ENCODE peak calls at places on chromosomes 2 and 18, in six cellular contexts. C is K562, X is HepG2, U is H1, W is SK-N-SH, P is GM12878. F is an unnamed sample.

GRCh38 chr2:118982039-118982438 is 40.0 kb downstream of the MARCO start:
- DNase-seq in X (no peak), W (no peak), C (no peak), U (no peak), P (no peak), F (no peak)

GRCh38 chr2:152019732-152020131 is 79.1 kb downstream of the CACNB4 start:
- DNase-seq in X (no peak), P (no peak), C (no peak), U (no peak), W (no peak), F (no peak)

GRCh38 chr2:202624133-202624532 is 10.6 kb upstream of the FAM117B start:
- DNase-seq in C (no peak), P (no peak), U (no peak), W (no peak), X (no peak), F (no peak)

GRCh38 chr18:22286576-22286975 is 117.2 kb downstream of the GATA6 start:
- DNase-seq in X (no peak), W (no peak), U (no peak), C (no peak), P (no peak), F (no peak)

GRCh38 chr2:190698895-190699294 is 50.0 kb downstream of the NAB1 start:
- DNase-seq in W (no peak), C (no peak), U (no peak), X (peak; percentile 14), P (no peak), F (no peak)

GRCh38 chr2:29700560-29700959 is 220.8 kb downstream of the ALK start:
- DNase-seq in X (no peak), W (no peak), P (no peak), U (no peak), C (no peak), F (no peak)

GRCh38 chr2:170371231-170371630 is 193.3 kb downstream of the MYO3B start:
- DNase-seq in X (no peak), W (no peak), P (no peak), U (no peak), C (no peak), F (no peak)

GRCh38 chr2:43224131-43224570 is 2.3 kb downstream of the ZFP36L2 start:
- DNase-seq in U (peak; percentile 81), P (no peak), W (peak; percentile 70), C (no peak), X (peak; percentile 71), F (no peak)

GRCh38 chr18:68735498-68736343 is 20.8 kb upstream of the TMX3 start:
- DNase-seq in W (peak; percentile 58), C (peak; percentile 23), U (no peak), P (no peak), X (peak; percentile 28), F (peak; percentile 11)

GRCh38 chr2:129892360-129892759 is 87.1 kb upstream of the RAB6C start:
- DNase-seq in U (no peak), C (no peak), W (no peak), X (no peak), P (no peak), F (no peak)

GRCh38 chr2:219299372-219299760 is 9.8 kb downstream of the PTPRN start:
- DNase-seq in W (no peak), X (no peak), C (no peak), P (no peak), U (no peak), F (no peak)

GRCh38 chr2:9336209-9336533 is 87.2 kb downstream of the ITGB1BP1 start:
- DNase-seq in W (peak; percentile 72), P (peak; percentile 4), C (peak; percentile 25), U (no peak), X (peak; percentile 93), F (no peak)

GRCh38 chr2:215848679-215849078 is 164.7 kb downstream of the MREG start:
- DNase-seq in P (no peak), W (no peak), U (no peak), X (no peak), C (no peak), F (no peak)

GRCh38 chr2:150476213-150476740 is 11.2 kb downstream of the RND3 start:
- DNase-seq in P (no peak), X (no peak), C (no peak), U (no peak), W (no peak), F (no peak)

GRCh38 chr2:16664052-16664731 is 1.4 kb downstream of the CYRIA start:
- DNase-seq in P (no peak), U (no peak), C (no peak), X (no peak), W (peak; percentile 77), F (peak; percentile 34)

GRCh38 chr2:190415794-190416729 is 7.9 kb downstream of the MFSD6 start:
- DNase-seq in X (no peak), P (no peak), C (no peak), W (peak; percentile 25), U (no peak), F (no peak)

GRCh38 chr2:205972113-205972512 is 113.9 kb downstream of the INO80D start:
- DNase-seq in W (no peak), C (no peak), P (no peak), X (peak; percentile 49), U (no peak), F (no peak)

GRCh38 chr2:62176771-62177170 is 19.1 kb upstream of the B3GNT2 start:
- DNase-seq in X (no peak), P (no peak), U (no peak), W (no peak), C (peak; percentile 54), F (no peak)

GRCh38 chr2:39265315-39265714 is 21.5 kb upstream of the CDKL4 start:
- DNase-seq in C (no peak), X (no peak), P (no peak), W (no peak), U (no peak), F (no peak)

GRCh38 chr18:34158881-34159690 is 65.6 kb downstream of the NOL4 start:
- DNase-seq in X (peak; percentile 2), U (peak; percentile 85), P (no peak), C (no peak), W (peak; percentile 87), F (no peak)

GRCh38 chr2:177467646-177468045 is 75.1 kb downstream of the AGPS start:
- DNase-seq in C (no peak), W (no peak), U (no peak), P (no peak), X (no peak), F (no peak)

GRCh38 chr2:186784930-186785329 is 64.0 kb downstream of the ZSWIM2 start:
- DNase-seq in P (no peak), W (no peak), X (no peak), U (no peak), C (no peak), F (no peak)

GRCh38 chr2:67571785-67572718 is 174.9 kb downstream of the ETAA1 start:
- DNase-seq in W (no peak), X (no peak), P (no peak), U (no peak), C (no peak), F (peak; percentile 44)

GRCh38 chr2:85183481-85183880 is 50.3 kb downstream of the TCF7L1 start:
- DNase-seq in C (no peak), W (no peak), U (no peak), P (no peak), X (no peak), F (no peak)

DNA sequence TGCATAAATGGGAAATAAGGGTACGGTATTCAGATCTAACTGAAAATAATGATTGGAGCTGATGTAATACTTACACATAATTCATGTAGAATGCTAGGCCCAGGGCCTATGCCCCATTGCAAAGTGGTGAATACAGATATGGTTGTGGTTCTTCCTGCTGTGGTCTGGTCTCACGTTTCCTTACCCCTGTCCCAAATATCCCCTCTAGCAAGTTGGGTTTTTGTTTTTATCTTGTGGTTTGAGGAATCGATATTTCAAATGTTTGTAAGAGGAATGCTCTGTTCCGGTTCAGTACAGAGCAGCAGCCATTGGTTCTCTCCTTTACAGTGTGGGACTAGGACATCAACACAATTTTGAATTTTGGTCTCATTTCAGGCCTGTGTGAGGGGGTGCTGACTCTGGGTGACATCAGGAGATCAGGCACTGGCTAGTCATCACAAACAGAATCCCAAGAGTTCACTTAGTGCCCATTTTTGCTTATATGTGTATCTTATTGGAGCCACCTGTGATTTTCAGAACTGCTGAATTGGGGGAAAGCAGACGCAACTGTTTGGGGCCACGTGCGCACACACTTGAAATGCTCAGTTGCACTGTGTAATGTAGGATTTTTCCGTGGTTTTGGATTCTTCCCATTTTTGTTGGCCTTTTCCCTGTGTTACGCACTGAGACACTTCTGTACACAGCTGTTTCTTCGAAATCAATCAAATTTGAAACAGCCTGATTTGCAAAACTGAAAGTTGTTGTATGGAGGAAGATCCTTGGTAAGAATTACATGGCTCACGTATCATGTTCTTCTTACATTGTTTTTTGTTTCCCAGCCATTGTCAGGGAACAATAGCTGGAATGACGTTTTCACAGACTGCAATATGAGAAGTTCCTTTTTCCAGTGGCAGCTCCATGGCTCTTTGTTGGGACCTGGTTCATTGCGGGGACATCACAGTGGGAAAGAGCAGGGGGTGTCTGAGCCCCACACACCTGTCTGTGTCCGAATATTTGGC is 8.6 kb downstream of the SH3BP4 start:
- DNase-seq in P (no peak), U (no peak), X (no peak), C (no peak), W (no peak), F (no peak)
- TF ChIP-seq CHD2 in P (no peak), U (no peak), X (no peak), C (no peak), W (no peak), F (no peak)

GRCh38 chr2:223042704-223043118 is 9.3 kb upstream of the KCNE4 start:
- DNase-seq in P (no peak), U (no peak), X (no peak), W (no peak), C (no peak), F (peak; percentile 65)
- TF ChIP-seq RFX5 in P (no peak), U (no peak), X (no peak), W (no peak), C (no peak), F (no peak)

GRCh38 chr2:27954771-27955384 is 64.3 kb downstream of the BABAM2 start:
- DNase-seq in X (peak; percentile 66), P (peak; percentile 16), C (no peak), U (no peak), W (no peak), F (peak; percentile 96)
- TF ChIP-seq CHD2 in X (no peak), P (no peak), C (no peak), U (no peak), W (no peak), F (no peak)

GRCh38 chr2:1278861-1279260 is 134.4 kb upstream of the TPO start:
- DNase-seq in C (no peak), P (no peak), W (no peak), X (no peak), U (no peak), F (no peak)

GRCh38 chr2:1283020-1283801 is 130.1 kb upstream of the TPO start:
- DNase-seq in U (no peak), P (no peak), C (no peak), W (peak; percentile 58), X (no peak), F (no peak)

GRCh38 chr2:1286929-1287328 is 126.3 kb upstream of the TPO start:
- DNase-seq in W (no peak), C (no peak), X (no peak), U (no peak), P (no peak), F (no peak)

GRCh38 chr2:1283856-1284255 is 129.4 kb upstream of the TPO start:
- DNase-seq in C (no peak), X (no peak), W (peak; percentile 76), P (no peak), U (no peak), F (no peak)

DNA sequence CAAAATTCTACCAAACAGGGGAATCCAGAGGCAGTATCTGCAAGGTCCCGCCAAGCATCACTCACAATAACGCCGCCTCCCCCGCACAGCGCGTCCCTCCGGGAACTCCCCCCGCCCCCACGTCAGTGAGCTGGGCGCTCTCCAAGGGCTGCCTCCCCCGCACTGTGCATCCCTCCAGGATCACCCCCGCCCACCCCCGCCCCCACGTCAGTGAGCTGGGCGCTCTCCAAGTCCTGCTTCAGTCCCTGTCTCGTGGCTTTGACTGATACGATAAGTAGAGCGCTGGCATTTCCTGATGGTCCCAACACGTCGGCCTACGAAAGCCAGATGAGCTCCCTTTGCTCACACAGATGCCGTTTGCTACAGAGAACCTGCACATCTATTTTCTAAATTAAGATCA is 130.7 kb upstream of the TPO start:
- DNase-seq in X (no peak), W (peak; percentile 84), P (no peak), C (peak; percentile 52), U (no peak), F (no peak)
- TF ChIP-seq RFX5 in X (no peak), W (no peak), P (no peak), C (no peak), U (no peak), F (no peak)

F was measured in A549.